ENCODE peak calls at places on chromosomes 3 and 15, in ten cellular contexts. G is adrenal gland, H is dorsolateral prefrontal cortex, X is H9, U is brain microvascular endothelial cell, F is IMR-90, I is AG09319, S is heart left ventricle, N is PC-3, T is cardiac fibroblast. M is an unnamed sample.

GRCh38 chr3:42092006-42092405 is 849 bp downstream of the TRAK1 start:
- DNase-seq in I (no peak), G (no peak), N (no peak), S (no peak), U (no peak), F (no peak), T (no peak), H (no peak), X (no peak), M (peak)

GRCh38 chr15:93049914-93050534 is 39.0 kb downstream of the RGMA start:
- DNase-seq in I (no peak), U (no peak), S (no peak), F (no peak), T (no peak), G (no peak), N (no peak), X (no peak), H (no peak), M (no peak)

GRCh38 chr3:125478321-125478720 is 41.7 kb downstream of the SNX4 start:
- DNase-seq in T (peak), G (no peak), I (no peak), F (peak), S (no peak), H (no peak), N (no peak), U (peak), X (no peak), M (no peak)

GRCh38 chr3:17505856-17506255 is 236.6 kb downstream of the TBC1D5 start:
- DNase-seq in N (peak), H (no peak), U (no peak), T (peak), S (no peak), G (no peak), X (no peak), F (peak), I (no peak), M (no peak)

GRCh38 chr3:128133273-128133883 is 9.8 kb upstream of the RUVBL1 start:
- DNase-seq in U (peak), G (peak), F (peak), X (peak), S (no peak), N (peak), T (peak), I (no peak), H (no peak), M (peak)

GRCh38 chr3:136235545-136235944 is 14.6 kb upstream of the PCCB start:
- DNase-seq in T (no peak), U (no peak), N (no peak), F (no peak), X (no peak), H (no peak), G (no peak), I (no peak), S (no peak), M (no peak)

GRCh38 chr3:126025116-126025729 is 56.2 kb downstream of the ROPN1B start:
- DNase-seq in H (no peak), G (no peak), S (no peak), F (no peak), X (peak), T (no peak), N (no peak), U (no peak), I (no peak), M (no peak)

GRCh38 chr3:196639517-196640500 is at the start of gene NRROS:
- DNase-seq in U (peak), X (peak), N (no peak), F (peak), H (peak), I (no peak), G (peak), S (peak), T (peak), M (peak)

GRCh38 chr3:52444860-52445793 is at the start of gene SEMA3G:
- DNase-seq in H (no peak), T (peak), F (peak), N (peak), U (peak), I (no peak), S (peak), X (peak), G (no peak), M (peak)

GRCh38 chr15:79071901-79072300 is 18.7 kb downstream of the RASGRF1 start:
- DNase-seq in H (no peak), T (peak), G (no peak), S (peak), X (no peak), F (no peak), I (no peak), N (no peak), U (no peak), M (no peak)

GRCh38 chr3:10473581-10474438 is 31.6 kb downstream of the ATP2B2 start:
- DNase-seq in T (no peak), F (no peak), S (no peak), X (peak), G (no peak), U (no peak), H (peak), N (no peak), I (no peak), M (no peak)

GRCh38 chr15:43523646-43524045 is 6.2 kb downstream of the MAP1A start:
- DNase-seq in I (no peak), N (no peak), F (no peak), G (no peak), S (no peak), H (no peak), X (no peak), U (no peak), T (no peak), M (no peak)

GRCh38 chr3:107884719-107885460 is 205.9 kb downstream of the CD47 start:
- DNase-seq in X (no peak), T (peak), H (no peak), S (peak), N (peak), F (peak), G (no peak), I (peak), U (no peak), M (no peak)

GRCh38 chr3:159669024-159669476 is 319.6 kb upstream of the IL12A start:
- DNase-seq in S (no peak), I (no peak), T (peak), N (peak), U (peak), F (peak), H (no peak), G (no peak), X (no peak), M (no peak)

GRCh38 chr3:138332472-138333073 is 2.9 kb upstream of the NME9 start:
- DNase-seq in I (no peak), F (peak), T (peak), N (peak), X (no peak), S (no peak), U (peak), G (no peak), H (no peak), M (no peak)

GRCh38 chr3:72336821-72337479 is 511.3 kb downstream of the SHQ1 start:
- DNase-seq in G (peak), X (peak), F (peak), U (peak), H (peak), T (peak), I (no peak), S (peak), N (peak), M (peak)

GRCh38 chr3:85560088-85560790 is 601.5 kb downstream of the CADM2 start:
- DNase-seq in I (no peak), X (no peak), S (peak), G (no peak), U (peak), T (peak), F (no peak), H (peak), N (peak), M (no peak)

GRCh38 chr3:839981-840380 is 252.8 kb upstream of the CNTN6 start:
- DNase-seq in X (no peak), S (no peak), H (no peak), I (no peak), F (no peak), G (no peak), U (no peak), N (no peak), T (no peak), M (no peak)

GRCh38 chr3:17605032-17605431 is 137.4 kb downstream of the TBC1D5 start:
- DNase-seq in T (peak), X (no peak), S (no peak), G (no peak), F (peak), N (peak), H (no peak), U (peak), I (peak), M (no peak)

GRCh38 chr15:40336129-40337122 is 4.3 kb downstream of the CCDC9B start:
- DNase-seq in S (no peak), N (no peak), T (no peak), I (no peak), U (no peak), H (no peak), G (no peak), F (no peak), X (peak), M (peak)

GRCh38 chr3:186259612-186260383 is 102.2 kb downstream of the DGKG start:
- DNase-seq in G (peak), X (peak), F (peak), S (peak), H (peak), U (peak), N (peak), T (peak), I (no peak), M (peak)

GRCh38 chr15:77015651-77016320 is 20.9 kb downstream of the PSTPIP1 start:
- DNase-seq in I (no peak), S (peak), X (no peak), N (no peak), T (no peak), U (no peak), G (no peak), H (no peak), F (no peak), M (peak)

GRCh38 chr3:152121292-152121654 is 147.5 kb upstream of the MBNL1 start:
- DNase-seq in I (peak), G (no peak), H (no peak), T (peak), U (no peak), X (no peak), F (peak), S (no peak), N (peak), M (no peak)

GRCh38 chr15:53312707-53313106 is 446.8 kb downstream of the WDR72 start:
- DNase-seq in N (no peak), G (no peak), H (no peak), I (no peak), U (no peak), F (no peak), T (no peak), X (peak), S (no peak), M (no peak)

GRCh38 chr15:99606646-99607045 is 40.9 kb downstream of the MEF2A start:
- DNase-seq in S (no peak), N (no peak), F (no peak), H (no peak), I (no peak), G (no peak), U (no peak), X (no peak), T (no peak), M (no peak)

GRCh38 chr15:47404877-47405276 is 312.4 kb upstream of the SEMA6D start:
- DNase-seq in S (no peak), G (no peak), T (no peak), N (no peak), H (peak), I (no peak), F (no peak), U (no peak), X (peak), M (no peak)

GRCh38 chr3:15319575-15319974 is 12.8 kb downstream of the SH3BP5 start:
- DNase-seq in I (no peak), H (no peak), N (no peak), G (peak), S (peak), X (no peak), T (peak), F (peak), U (peak), M (no peak)

GRCh38 chr15:100759698-100760356 is 119.8 kb upstream of the ALDH1A3 start:
- DNase-seq in S (no peak), U (peak), X (no peak), G (no peak), F (peak), T (peak), I (no peak), H (no peak), N (peak), M (no peak)

GRCh38 chr15:72474912-72475601 is 927 bp downstream of the ARIH1 start:
- DNase-seq in N (peak), X (peak), T (peak), H (peak), G (peak), U (peak), I (peak), F (peak), S (peak), M (peak)

GRCh38 chr3:119295816-119296484 is 1.8 kb downstream of the ARHGAP31 start:
- DNase-seq in T (peak), I (no peak), S (no peak), N (no peak), X (no peak), U (no peak), H (no peak), G (no peak), F (no peak), M (no peak)

GRCh38 chr15:42157381-42157780 is 945 bp upstream of the PLA2G4F start:
- DNase-seq in X (no peak), F (no peak), N (no peak), I (no peak), G (no peak), S (no peak), U (no peak), H (no peak), T (no peak), M (no peak)

GRCh38 chr3:13518516-13519351 is 30.2 kb upstream of the FBLN2 start:
- DNase-seq in S (peak), U (no peak), T (peak), I (peak), F (no peak), X (no peak), H (peak), N (no peak), G (no peak), M (no peak)

GRCh38 chr3:24393316-24393715 is 101.3 kb downstream of the THRB start:
- DNase-seq in G (no peak), S (no peak), I (no peak), U (no peak), X (no peak), T (no peak), H (no peak), N (no peak), F (no peak), M (no peak)

GRCh38 chr3:157590273-157590672 is 87.1 kb upstream of the VEPH1 start:
- DNase-seq in H (no peak), N (no peak), I (peak), F (no peak), T (no peak), X (no peak), S (no peak), U (no peak), G (no peak), M (no peak)

GRCh38 chr3:2770451-2770850 is 339.7 kb downstream of the IL5RA start:
- DNase-seq in H (no peak), T (no peak), N (no peak), I (no peak), X (no peak), S (no peak), G (no peak), U (no peak), F (no peak), M (no peak)

GRCh38 chr3:2765002-2765579 is 345.1 kb downstream of the IL5RA start:
- DNase-seq in F (no peak), T (no peak), G (no peak), I (no peak), S (no peak), X (peak), N (no peak), U (no peak), H (no peak), M (peak)
- TF ChIP-seq CTCF in F (no peak), T (no peak), G (no peak), I (no peak), S (no peak), X (peak), N (no peak), U (no peak), H (no peak), M (peak)

GRCh38 chr3:48464713-48465221 is 18.2 kb downstream of the ATRIP start:
- DNase-seq in X (peak), U (no peak), H (no peak), I (no peak), S (peak), F (no peak), T (no peak), G (peak), N (no peak), M (no peak)

GRCh38 chr3:48466386-48467109 is 20.0 kb downstream of the ATRIP start:
- DNase-seq in T (no peak), I (no peak), S (peak), N (no peak), U (no peak), G (no peak), F (no peak), X (peak), H (no peak), M (peak)

GRCh38 chr3:48467110-48467454 is 20.5 kb downstream of the ATRIP start:
- DNase-seq in F (no peak), N (no peak), G (no peak), I (no peak), U (no peak), H (no peak), S (no peak), T (no peak), X (no peak), M (no peak)

GRCh38 chr3:48465237-48465530 is 18.6 kb downstream of the ATRIP start:
- DNase-seq in S (no peak), U (no peak), H (no peak), X (no peak), F (no peak), G (no peak), N (no peak), T (no peak), I (no peak), M (no peak)

DNA sequence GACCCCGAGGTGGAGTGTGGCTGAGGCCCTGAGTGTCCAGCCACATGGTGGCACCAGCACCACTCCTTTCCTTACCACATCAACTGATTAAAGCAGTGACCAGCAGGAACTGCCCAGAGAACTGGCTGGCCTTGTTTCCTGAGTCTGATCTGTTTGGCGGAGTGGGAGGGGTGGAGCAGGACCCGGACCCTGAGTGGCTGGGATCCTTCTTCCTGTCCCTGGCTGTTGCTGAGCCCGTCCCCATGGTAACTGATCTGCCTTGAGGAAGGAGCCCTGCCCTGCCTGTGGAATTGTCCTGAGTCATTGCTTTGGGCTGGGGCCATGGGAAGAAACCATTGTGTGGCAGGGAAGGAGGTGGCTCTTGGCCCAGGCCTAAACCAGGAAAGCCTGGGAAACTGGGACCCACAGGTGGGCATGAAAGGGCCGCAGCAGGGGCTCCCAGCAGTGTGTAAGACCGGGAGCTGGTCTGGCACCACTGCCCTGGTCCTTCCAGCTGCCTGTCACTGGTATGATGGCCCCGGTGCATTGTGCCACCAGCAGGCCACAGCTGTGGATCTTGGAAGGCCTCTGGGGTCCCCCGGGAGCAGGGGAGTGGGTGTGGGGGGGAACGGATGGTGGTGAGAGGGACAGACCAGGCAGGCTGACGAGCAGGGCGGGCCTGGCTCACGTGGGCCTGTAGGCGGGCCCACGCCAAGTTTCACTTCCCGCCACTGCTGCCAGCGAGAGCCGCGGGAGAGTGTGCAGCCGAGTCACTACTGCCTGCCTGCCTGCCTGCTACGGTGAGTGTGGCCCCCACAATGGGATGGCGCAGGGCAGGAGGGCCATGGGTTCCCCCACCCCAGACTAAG is 19.2 kb downstream of the ATRIP start:
- DNase-seq in S (peak), H (peak), X (peak), G (peak), F (peak), N (peak), T (peak), U (peak), I (peak), M (peak)
- TF ChIP-seq CTCF in S (peak), H (peak), X (peak), G (peak), F (peak), N (peak), T (peak), U (peak), I (peak), M (no peak)

DNA sequence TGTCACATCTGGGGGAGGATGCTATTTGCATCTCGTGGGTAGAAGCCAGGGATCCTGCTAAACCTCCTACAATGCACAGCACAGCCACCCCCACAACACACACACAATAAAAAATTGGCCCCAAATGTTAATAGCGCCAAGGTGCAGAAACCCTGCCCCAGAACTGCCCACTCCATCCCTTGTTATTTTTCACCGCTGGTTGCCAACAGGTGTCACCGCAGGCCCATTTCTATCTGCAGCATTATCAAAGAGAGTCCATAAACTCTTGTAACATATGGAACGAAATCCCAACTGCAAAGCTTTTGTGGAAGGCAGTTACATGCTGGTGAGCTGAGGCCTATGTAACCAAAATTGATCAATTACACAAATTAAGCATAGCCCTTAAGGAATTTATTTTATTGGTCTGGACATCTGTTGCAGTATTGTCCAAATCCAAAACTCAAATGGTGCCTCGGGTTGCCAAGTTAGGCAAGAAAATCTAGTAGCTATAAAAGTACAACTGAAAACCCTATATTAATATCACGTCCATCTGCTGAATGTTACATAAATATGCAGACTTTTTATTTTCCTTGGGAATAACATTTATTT is 66.2 kb downstream of the SAMMSON start:
- DNase-seq in N (peak), T (no peak), U (no peak), I (no peak), S (no peak), G (no peak), F (no peak), H (peak), X (no peak), M (peak)
- TF ChIP-seq CTCF in N (peak), T (no peak), U (peak), I (no peak), S (no peak), G (no peak), F (no peak), H (no peak), X (peak), M (no peak)

GRCh38 chr15:70097337-70098169 is at the start of gene TLE3:
- DNase-seq in S (peak), F (peak), T (peak), N (peak), X (peak), G (peak), H (peak), U (peak), I (peak), M (peak)

GRCh38 chr15:70098461-70099166 is 897 bp upstream of the TLE3 start:
- DNase-seq in N (peak), I (no peak), U (no peak), F (no peak), H (no peak), G (peak), S (peak), X (peak), T (peak), M (peak)

GRCh38 chr15:70099167-70099965 is 1.6 kb upstream of the TLE3 start:
- DNase-seq in I (peak), U (peak), H (peak), T (peak), X (peak), G (peak), S (peak), F (peak), N (peak), M (peak)

GRCh38 chr15:70096975-70097336 is 761 bp downstream of the TLE3 start:
- DNase-seq in F (no peak), T (peak), H (no peak), G (no peak), X (no peak), S (no peak), U (no peak), N (no peak), I (no peak), M (no peak)

GRCh38 chr15:70098170-70098460 is 398 bp upstream of the TLE3 start:
- DNase-seq in T (no peak), N (no peak), X (no peak), I (no peak), G (no peak), F (no peak), H (no peak), U (no peak), S (no peak), M (peak)
- TF ChIP-seq CTCF in T (no peak), N (no peak), X (no peak), I (no peak), G (no peak), F (no peak), H (no peak), U (no peak), S (no peak), M (peak)